ENCODE peak calls at places on chromosomes 4 and X, in nine cellular contexts. A is activated naive CD4-positive, alpha-beta T cell treated with anti-CD3 and anti-CD28 coated beads for 36 hours; O is activated CD8-positive, alpha-beta T cell treated with anti-CD3 and anti-CD28 coated beads, Interleukin-2, amount 10 ng/mL, durations not matched to agents 7 days and 5 days; H is NCI-H1105; X is NCI-H748 treated with DMSO at 0.1 percent for 48 hours; F is hepatocyte; V is activated CD4-positive, alpha-beta T cell treated with anti-CD3 and anti-CD28 coated beads, Interleukin-2, amount 50 U/mL, for 4 hours; W is skeletal muscle cell; K is NCI-H1417. I is an unnamed sample.

GRCh38 chr4:91257721-91258120 is 1046.0 kb upstream of the GRID2 start:
- DNase-seq in K (no peak), H (no peak), F (no peak), O (no peak), A (no peak), X (no peak), V (no peak), W (no peak), I (no peak)

GRCh38 chrX:152138388-152138784 is at the start of gene MAGEA10:
- DNase-seq in K (no peak), X (no peak), H (no peak), F (no peak), V (no peak), W (no peak), A (no peak), O (no peak), I (no peak)

GRCh38 chr4:26298198-26298950 is 22.4 kb upstream of the RBPJ start:
- DNase-seq in H (no peak), K (no peak), X (no peak), F (no peak), A (no peak), W (no peak), V (no peak), O (no peak), I (peak)

GRCh38 chrX:73817381-73818199 is 254.6 kb downstream of the CHIC1 start:
- DNase-seq in F (no peak), O (no peak), K (no peak), A (no peak), W (no peak), H (no peak), X (no peak), V (no peak), I (no peak)

GRCh38 chr4:2837904-2838496 is 5.6 kb upstream of the ADD1 start:
- DNase-seq in A (peak), K (no peak), F (peak), O (peak), X (no peak), W (no peak), V (peak), H (no peak), I (peak)

GRCh38 chrX:80648023-80648422 is 161.7 kb downstream of the BRWD3 start:
- DNase-seq in X (no peak), H (no peak), A (no peak), V (no peak), O (no peak), W (no peak), F (peak), K (no peak), I (peak)

GRCh38 chr4:3832536-3833220 is 66.5 kb downstream of the ADRA2C start:
- DNase-seq in V (no peak), K (no peak), A (no peak), O (no peak), W (no peak), H (no peak), X (no peak), F (no peak), I (no peak)

GRCh38 chr4:7635435-7635834 is 200.7 kb upstream of the PSAPL1 start:
- DNase-seq in O (no peak), H (no peak), K (no peak), A (no peak), F (no peak), W (no peak), X (peak), V (no peak), I (no peak)

GRCh38 chr4:147773261-147774184 is 41.6 kb downstream of the ARHGAP10 start:
- DNase-seq in O (no peak), V (no peak), F (no peak), K (no peak), H (no peak), W (no peak), X (no peak), A (no peak), I (peak)

GRCh38 chrX:40734956-40735317 is 405 bp downstream of the MED14 start:
- DNase-seq in O (peak), H (no peak), F (peak), V (peak), W (no peak), A (peak), X (no peak), K (no peak), I (peak)

GRCh38 chr4:155961575-155961974 is 7.9 kb upstream of the CTSO start:
- DNase-seq in A (no peak), X (no peak), V (no peak), H (no peak), O (no peak), F (no peak), K (no peak), W (no peak), I (no peak)

GRCh38 chr4:150167054-150167453 is 88.8 kb downstream of the DCLK2 start:
- DNase-seq in K (no peak), X (no peak), V (no peak), A (no peak), H (no peak), W (no peak), O (no peak), F (no peak), I (no peak)

GRCh38 chr4:146182450-146182849 is 6.9 kb downstream of the LSM6 start:
- DNase-seq in K (no peak), V (no peak), A (no peak), X (no peak), W (no peak), F (no peak), O (no peak), H (no peak), I (no peak)

GRCh38 chrX:21382715-21383114 is 8.5 kb downstream of the CNKSR2 start:
- DNase-seq in H (no peak), K (no peak), O (no peak), W (no peak), V (no peak), F (no peak), X (no peak), A (no peak), I (peak)

GRCh38 chrX:45324941-45325340 is 124.3 kb upstream of the DIPK2B start:
- DNase-seq in A (no peak), W (no peak), F (no peak), H (no peak), X (no peak), V (no peak), O (no peak), K (no peak), I (peak)

GRCh38 chrX:105219454-105220401 is 766 bp downstream of the TEX13A start:
- DNase-seq in W (no peak), A (no peak), K (no peak), F (no peak), V (no peak), H (no peak), O (no peak), X (no peak), I (no peak)

GRCh38 chr4:110196871-110197420 is 1.5 kb downstream of the ELOVL6 start:
- DNase-seq in V (peak), W (no peak), A (peak), O (peak), K (peak), F (no peak), H (peak), X (no peak), I (no peak)

GRCh38 chr4:76850010-76850441 is 47.9 kb downstream of the SOWAHB start:
- DNase-seq in A (no peak), H (no peak), W (peak), F (peak), V (no peak), X (no peak), O (no peak), K (no peak), I (peak)

GRCh38 chrX:71111141-71111843 is at the start of gene IL2RG:
- DNase-seq in X (no peak), W (no peak), F (peak), H (no peak), O (peak), K (no peak), V (peak), A (peak), I (no peak)

GRCh38 chr4:6520978-6521377 is 48.6 kb upstream of the PPP2R2C start:
- DNase-seq in A (no peak), O (no peak), F (no peak), X (no peak), V (no peak), H (no peak), K (no peak), W (no peak), I (no peak)

GRCh38 chr4:3302164-3302785 is 9.5 kb downstream of the RGS12 start:
- DNase-seq in W (no peak), O (peak), A (peak), F (no peak), V (peak), X (no peak), H (no peak), K (no peak), I (no peak)

GRCh38 chr4:52852041-52852440 is 10.1 kb upstream of the RASL11B start:
- DNase-seq in X (no peak), H (no peak), W (no peak), F (no peak), O (no peak), K (no peak), V (no peak), A (no peak), I (no peak)

GRCh38 chrX:17435476-17435875 is 60.5 kb downstream of the NHS start:
- DNase-seq in K (no peak), W (no peak), O (no peak), F (peak), H (no peak), X (no peak), V (no peak), A (no peak), I (no peak)

GRCh38 chr4:107058828-107059227 is 22.7 kb upstream of the DKK2 start:
- DNase-seq in V (no peak), F (no peak), A (no peak), K (no peak), H (no peak), O (no peak), X (no peak), W (no peak), I (no peak)

GRCh38 chr4:41701961-41702360 is 46.6 kb downstream of the PHOX2B start:
- DNase-seq in V (no peak), H (no peak), K (no peak), O (no peak), A (no peak), W (no peak), X (no peak), F (no peak), I (no peak)

GRCh38 chr4:1771555-1772305 is 21.4 kb upstream of the FGFR3 start:
- DNase-seq in A (no peak), K (no peak), V (no peak), X (no peak), H (no peak), O (no peak), F (no peak), W (no peak), I (no peak)

GRCh38 chr4:139815646-139816601 is 150.3 kb downstream of the MGST2 start:
- DNase-seq in V (no peak), X (no peak), K (no peak), W (peak), A (peak), O (no peak), F (peak), H (no peak), I (peak)

GRCh38 chrX:16822723-16823122 is 36.5 kb downstream of the TXLNG start:
- DNase-seq in W (peak), A (peak), F (no peak), O (no peak), X (no peak), K (no peak), H (no peak), V (no peak), I (peak)